ENCODE peak calls at places on chromosomes 4 and X, in nine cellular contexts. One of them, this sample, is unnamed.

GRCh38 chrX:17242470-17242869 is 132.5 kb upstream of the NHS start:
- DNase-seq in MV-4-11: peak
- DNase-seq in suprapubic skin: no peak
- DNase-seq in stimulated activated CD4-positive, alpha-beta T cell treated with anti-CD3 and anti-CD28 coated beads, Interleukin-1b, Interleukin-23, amount 100 ng/mL, for 48 hours: peak
- DNase-seq in activated CD4-positive, alpha-beta T cell treated with anti-CD3 and anti-CD28 coated beads for 24 hours: peak
- DNase-seq in NCI-H146: peak
- DNase-seq in central memory CD4-positive, alpha-beta T cell: peak
- DNase-seq in BJ: no peak
- DNase-seq in CD4-positive, CD25-positive, alpha-beta regulatory T cell: peak
- DNase-seq in this sample: peak

GRCh38 chr4:3484057-3484973 is 21.2 kb downstream of the DOK7 start:
- DNase-seq in NCI-H146: peak
- DNase-seq in MV-4-11: peak
- DNase-seq in BJ: no peak
- DNase-seq in suprapubic skin: no peak
- DNase-seq in activated CD4-positive, alpha-beta T cell treated with anti-CD3 and anti-CD28 coated beads for 24 hours: no peak
- DNase-seq in CD4-positive, CD25-positive, alpha-beta regulatory T cell: no peak
- DNase-seq in stimulated activated CD4-positive, alpha-beta T cell treated with anti-CD3 and anti-CD28 coated beads, Interleukin-1b, Interleukin-23, amount 100 ng/mL, for 48 hours: no peak
- DNase-seq in central memory CD4-positive, alpha-beta T cell: no peak
- DNase-seq in this sample: no peak

GRCh38 chr4:1402021-1402515 is 4.2 kb downstream of the NKX1-1 start:
- DNase-seq in central memory CD4-positive, alpha-beta T cell: no peak
- DNase-seq in BJ: no peak
- DNase-seq in CD4-positive, CD25-positive, alpha-beta regulatory T cell: no peak
- DNase-seq in stimulated activated CD4-positive, alpha-beta T cell treated with anti-CD3 and anti-CD28 coated beads, Interleukin-1b, Interleukin-23, amount 100 ng/mL, for 48 hours: no peak
- DNase-seq in NCI-H146: no peak
- DNase-seq in suprapubic skin: peak
- DNase-seq in MV-4-11: no peak
- DNase-seq in activated CD4-positive, alpha-beta T cell treated with anti-CD3 and anti-CD28 coated beads for 24 hours: no peak
- DNase-seq in this sample: no peak

GRCh38 chr4:168484626-168485025 is 4.3 kb upstream of the DDX60L start:
- DNase-seq in NCI-H146: no peak
- DNase-seq in MV-4-11: no peak
- DNase-seq in suprapubic skin: no peak
- DNase-seq in central memory CD4-positive, alpha-beta T cell: no peak
- DNase-seq in stimulated activated CD4-positive, alpha-beta T cell treated with anti-CD3 and anti-CD28 coated beads, Interleukin-1b, Interleukin-23, amount 100 ng/mL, for 48 hours: no peak
- DNase-seq in activated CD4-positive, alpha-beta T cell treated with anti-CD3 and anti-CD28 coated beads for 24 hours: no peak
- DNase-seq in BJ: peak
- DNase-seq in CD4-positive, CD25-positive, alpha-beta regulatory T cell: no peak
- DNase-seq in this sample: no peak

GRCh38 chr4:124903995-124904722 is 191.6 kb upstream of the ANKRD50 start:
- DNase-seq in NCI-H146: peak
- DNase-seq in central memory CD4-positive, alpha-beta T cell: no peak
- DNase-seq in BJ: peak
- DNase-seq in CD4-positive, CD25-positive, alpha-beta regulatory T cell: no peak
- DNase-seq in MV-4-11: no peak
- DNase-seq in stimulated activated CD4-positive, alpha-beta T cell treated with anti-CD3 and anti-CD28 coated beads, Interleukin-1b, Interleukin-23, amount 100 ng/mL, for 48 hours: no peak
- DNase-seq in suprapubic skin: no peak
- DNase-seq in activated CD4-positive, alpha-beta T cell treated with anti-CD3 and anti-CD28 coated beads for 24 hours: no peak
- DNase-seq in this sample: no peak

GRCh38 chrX:130974323-130974722 is 71.3 kb upstream of the ENOX2 start:
- DNase-seq in CD4-positive, CD25-positive, alpha-beta regulatory T cell: no peak
- DNase-seq in suprapubic skin: no peak
- DNase-seq in NCI-H146: no peak
- DNase-seq in stimulated activated CD4-positive, alpha-beta T cell treated with anti-CD3 and anti-CD28 coated beads, Interleukin-1b, Interleukin-23, amount 100 ng/mL, for 48 hours: no peak
- DNase-seq in activated CD4-positive, alpha-beta T cell treated with anti-CD3 and anti-CD28 coated beads for 24 hours: no peak
- DNase-seq in BJ: no peak
- DNase-seq in MV-4-11: no peak
- DNase-seq in central memory CD4-positive, alpha-beta T cell: no peak
- DNase-seq in this sample: no peak

GRCh38 chr4:41573458-41574129 is 35.6 kb downstream of the LIMCH1 start:
- DNase-seq in BJ: peak
- DNase-seq in MV-4-11: no peak
- DNase-seq in CD4-positive, CD25-positive, alpha-beta regulatory T cell: no peak
- DNase-seq in suprapubic skin: no peak
- DNase-seq in stimulated activated CD4-positive, alpha-beta T cell treated with anti-CD3 and anti-CD28 coated beads, Interleukin-1b, Interleukin-23, amount 100 ng/mL, for 48 hours: no peak
- DNase-seq in NCI-H146: no peak
- DNase-seq in activated CD4-positive, alpha-beta T cell treated with anti-CD3 and anti-CD28 coated beads for 24 hours: no peak
- DNase-seq in central memory CD4-positive, alpha-beta T cell: no peak
- DNase-seq in this sample: no peak

GRCh38 chr4:84393193-84393592 is 105.9 kb downstream of the NKX6-1 start:
- DNase-seq in stimulated activated CD4-positive, alpha-beta T cell treated with anti-CD3 and anti-CD28 coated beads, Interleukin-1b, Interleukin-23, amount 100 ng/mL, for 48 hours: no peak
- DNase-seq in BJ: no peak
- DNase-seq in NCI-H146: no peak
- DNase-seq in activated CD4-positive, alpha-beta T cell treated with anti-CD3 and anti-CD28 coated beads for 24 hours: no peak
- DNase-seq in MV-4-11: no peak
- DNase-seq in central memory CD4-positive, alpha-beta T cell: no peak
- DNase-seq in suprapubic skin: no peak
- DNase-seq in CD4-positive, CD25-positive, alpha-beta regulatory T cell: no peak
- DNase-seq in this sample: no peak

GRCh38 chr4:169188204-169188603 is 82.6 kb downstream of the SH3RF1 start:
- DNase-seq in central memory CD4-positive, alpha-beta T cell: no peak
- DNase-seq in CD4-positive, CD25-positive, alpha-beta regulatory T cell: no peak
- DNase-seq in suprapubic skin: no peak
- DNase-seq in NCI-H146: no peak
- DNase-seq in activated CD4-positive, alpha-beta T cell treated with anti-CD3 and anti-CD28 coated beads for 24 hours: no peak
- DNase-seq in MV-4-11: no peak
- DNase-seq in stimulated activated CD4-positive, alpha-beta T cell treated with anti-CD3 and anti-CD28 coated beads, Interleukin-1b, Interleukin-23, amount 100 ng/mL, for 48 hours: no peak
- DNase-seq in BJ: no peak
- DNase-seq in this sample: no peak

GRCh38 chr4:188987011-188987410 is 847.8 kb downstream of the TRIML1 start:
- DNase-seq in MV-4-11: no peak
- DNase-seq in activated CD4-positive, alpha-beta T cell treated with anti-CD3 and anti-CD28 coated beads for 24 hours: no peak
- DNase-seq in NCI-H146: peak
- DNase-seq in stimulated activated CD4-positive, alpha-beta T cell treated with anti-CD3 and anti-CD28 coated beads, Interleukin-1b, Interleukin-23, amount 100 ng/mL, for 48 hours: no peak
- DNase-seq in central memory CD4-positive, alpha-beta T cell: no peak
- DNase-seq in CD4-positive, CD25-positive, alpha-beta regulatory T cell: no peak
- DNase-seq in BJ: no peak
- DNase-seq in suprapubic skin: no peak
- DNase-seq in this sample: no peak

This sample was measured in pons.